ENCODE peak calls at places on chromosomes 13 and 19, in five cellular contexts. A is GM23248, B is memory B cell, W is frontal cortex, Y is H54. M is an unnamed sample.

GRCh38 chr13:37382156-37382555 is 216.4 kb downstream of the POSTN start:
- DNase-seq in A (no peak), B (no peak), W (no peak), Y (no peak), M (no peak)

GRCh38 chr13:104773775-104774174 is 1707.6 kb upstream of the SLC10A2 start:
- DNase-seq in A (peak; percentile 50), B (no peak), W (no peak), Y (peak; percentile 18), M (no peak)

GRCh38 chr13:93217701-93218100 is 8.9 kb upstream of the GPC6 start:
- DNase-seq in A (peak; percentile 7), B (no peak), W (no peak), Y (no peak), M (no peak)

GRCh38 chr19:37537391-37537947 is 30.7 kb downstream of the ZNF793 start:
- DNase-seq in A (peak; percentile 10), B (no peak), W (no peak), Y (no peak), M (no peak)

GRCh38 chr19:23917856-23918255 is 3.2 kb downstream of the ZNF726 start:
- DNase-seq in A (no peak), B (no peak), W (no peak), Y (no peak), M (no peak)

GRCh38 chr13:51047434-51048165 is 63.5 kb downstream of the C13orf42 start:
- DNase-seq in A (no peak), B (no peak), W (no peak), Y (no peak), M (no peak)

GRCh38 chr13:39682788-39683187 is 27.3 kb downstream of the COG6 start:
- DNase-seq in A (no peak), B (no peak), W (no peak), Y (no peak), M (no peak)

GRCh38 chr19:50893047-50893737 is 18.0 kb downstream of the KLK4 start:
- DNase-seq in A (no peak), B (no peak), W (no peak), Y (no peak), M (no peak)

GRCh38 chr13:76489299-76489698 is 396.9 kb downstream of the KCTD12 start:
- DNase-seq in A (no peak), B (no peak), W (no peak), Y (no peak), M (no peak)

GRCh38 chr19:39828634-39829032 is 5.3 kb downstream of the DYRK1B start:
- DNase-seq in A (no peak), B (no peak), W (no peak), Y (no peak), M (no peak)

GRCh38 chr13:30441304-30441703 is 19.0 kb downstream of the UBE2L5 start:
- DNase-seq in A (peak; percentile 19), B (no peak), W (no peak), Y (no peak), M (no peak)

GRCh38 chr19:13430790-13431582 is 75.3 kb downstream of the CACNA1A start:
- DNase-seq in A (peak; percentile 76), B (peak; percentile 31), W (no peak), Y (peak; percentile 28), M (peak; percentile 3)

GRCh38 chr19:7932930-7933300 is 7.0 kb upstream of the CTXN1 start:
- DNase-seq in A (no peak), B (no peak), W (no peak), Y (no peak), M (no peak)

GRCh38 chr13:76210262-76210661 is 574.1 kb downstream of the LMO7 start:
- DNase-seq in A (no peak), B (no peak), W (no peak), Y (no peak), M (no peak)

GRCh38 chr19:2372076-2372612 is 12.1 kb downstream of the TMPRSS9 start:
- DNase-seq in A (no peak), B (no peak), W (no peak), Y (no peak), M (no peak)

GRCh38 chr13:39047560-39047959 is 9.3 kb downstream of the NHLRC3 start:
- DNase-seq in A (no peak), B (no peak), W (no peak), Y (no peak), M (no peak)

GRCh38 chr19:2476451-2477140 is 669 bp downstream of the GADD45B start:
- DNase-seq in A (peak; percentile 88), B (peak; percentile 60), W (no peak), Y (no peak), M (peak; percentile 71)

GRCh38 chr13:48278806-48279205 is 24.7 kb upstream of the RB1 start:
- DNase-seq in A (no peak), B (no peak), W (no peak), Y (no peak), M (no peak)

GRCh38 chr19:3350014-3350663 is 16.2 kb upstream of the NFIC start:
- DNase-seq in A (peak; percentile 64), B (no peak), W (no peak), Y (no peak), M (no peak)

GRCh38 chr13:77893066-77893465 is 25.6 kb downstream of the EDNRB start:
- DNase-seq in A (no peak), B (no peak), W (no peak), Y (no peak), M (no peak)

GRCh38 chr13:33284016-33284415 is 1.5 kb downstream of the STARD13 start:
- DNase-seq in A (peak; percentile 55), B (no peak), W (no peak), Y (no peak), M (no peak)

GRCh38 chr13:108632649-108633167 is 3.3 kb downstream of the MYO16 start:
- DNase-seq in A (no peak), B (no peak), W (no peak), Y (no peak), M (no peak)

GRCh38 chr13:21674271-21675009 is 3.6 kb downstream of the FGF9 start:
- DNase-seq in A (peak; percentile 42), B (no peak), W (peak; percentile 45), Y (no peak), M (no peak)

GRCh38 chr19:16330368-16330801 is 5.8 kb downstream of the KLF2 start:
- DNase-seq in A (peak; percentile 98), B (peak; percentile 79), W (no peak), Y (peak; percentile 95), M (no peak)

GRCh38 chr13:46324976-46325375 is 62.1 kb downstream of the RUBCNL start:
- DNase-seq in A (peak; percentile 70), B (no peak), W (no peak), Y (no peak), M (no peak)

GRCh38 chr19:46898731-46899130 is 37.9 kb downstream of the ARHGAP35 start:
- DNase-seq in A (peak; percentile 51), B (no peak), W (no peak), Y (no peak), M (no peak)

GRCh38 chr13:28983661-28984060 is 163.5 kb downstream of the MTUS2 start:
- DNase-seq in A (no peak), B (no peak), W (no peak), Y (no peak), M (no peak)

GRCh38 chr13:83168575-83168974 is 713.7 kb downstream of the SLITRK1 start:
- DNase-seq in A (no peak), B (no peak), W (no peak), Y (no peak), M (no peak)

GRCh38 chr19:45469132-45469834 is 1.5 kb downstream of the FOSB start:
- DNase-seq in A (peak; percentile 98), B (peak; percentile 92), W (peak; percentile 87), Y (no peak), M (peak; percentile 87)